ENCODE peak calls at places on chromosomes 6 and 20, in eight cellular contexts. P, G, T, B, N, W, M and S are unnamed samples.

GRCh38 chr6:10382728-10383127 is 32.1 kb downstream of the TFAP2A start:
- DNase-seq in P (no peak), G (no peak), T (no peak), B (no peak), N (no peak), W (no peak), M (no peak), S (no peak)

GRCh38 chr6:131945971-131946370 is 5.2 kb downstream of the CCN2 start:
- DNase-seq in P (peak; percentile 38), G (no peak), T (no peak), B (no peak), N (no peak), W (no peak), M (no peak), S (no peak)

GRCh38 chr6:41648921-41649320 is 10.7 kb downstream of the MDFI start:
- DNase-seq in P (no peak), G (no peak), T (no peak), B (no peak), N (peak; percentile 34), W (no peak), M (no peak), S (no peak)

GRCh38 chr20:32560989-32561830 is 23.9 kb downstream of the NOL4L start:
- DNase-seq in P (no peak), G (no peak), T (peak; percentile 68), B (no peak), N (no peak), W (no peak), M (no peak), S (peak; percentile 84)

GRCh38 chr20:3471397-3472021 is 691 bp downstream of the ATRN start:
- DNase-seq in P (no peak), G (no peak), T (peak; percentile 33), B (no peak), N (no peak), W (no peak), M (no peak), S (peak; percentile 48)

GRCh38 chr6:46312657-46313056 is 141.9 kb upstream of the ENPP5 start:
- DNase-seq in P (no peak), G (no peak), T (no peak), B (no peak), N (no peak), W (no peak), M (no peak), S (no peak)

GRCh38 chr6:1724616-1725015 is 114.9 kb downstream of the FOXC1 start:
- DNase-seq in P (no peak), G (peak; percentile 58), T (peak; percentile 27), B (peak; percentile 62), N (no peak), W (peak; percentile 42), M (peak; percentile 91), S (no peak)

GRCh38 chr6:4698901-4699659 is 77.1 kb upstream of the CDYL start:
- DNase-seq in P (peak; percentile 15), G (no peak), T (no peak), B (no peak), N (no peak), W (no peak), M (no peak), S (no peak)

GRCh38 chr20:50916257-50916656 is 15.0 kb downstream of the ADNP start:
- DNase-seq in P (no peak), G (peak; percentile 67), T (peak; percentile 52), B (peak; percentile 83), N (no peak), W (no peak), M (peak; percentile 66), S (no peak)

GRCh38 chr6:135329851-135330803 is 149.0 kb downstream of the MYB start:
- DNase-seq in P (no peak), G (no peak), T (no peak), B (no peak), N (no peak), W (no peak), M (no peak), S (no peak)

GRCh38 chr6:51655517-51655916 is 431.9 kb downstream of the PKHD1 start:
- DNase-seq in P (no peak), G (no peak), T (no peak), B (no peak), N (no peak), W (no peak), M (peak; percentile 88), S (no peak)

GRCh38 chr6:77403424-77403823 is 59.9 kb downstream of the HTR1B start:
- DNase-seq in P (no peak), G (no peak), T (no peak), B (peak; percentile 71), N (no peak), W (no peak), M (peak; percentile 44), S (no peak)

GRCh38 chr6:165858571-165858970 is 195.5 kb upstream of the PDE10A start:
- DNase-seq in P (no peak), G (no peak), T (peak; percentile 66), B (peak; percentile 75), N (no peak), W (no peak), M (no peak), S (peak; percentile 65)

GRCh38 chr6:161710698-161711097 is 436.8 kb upstream of the AGPAT4 start:
- DNase-seq in P (no peak), G (no peak), T (no peak), B (no peak), N (no peak), W (no peak), M (no peak), S (no peak)
- H3K4me3 ChIP-seq in P (no peak overlapping the region), G (no peak overlapping the region), T (no peak overlapping the region), B (no peak overlapping the region), N (no peak overlapping the region), W (no peak overlapping the region), M (no peak overlapping the region), S (no peak overlapping the region)

GRCh38 chr6:169072127-169073042 is 181.3 kb downstream of the THBS2 start:
- DNase-seq in P (no peak), G (no peak), T (no peak), B (no peak), N (no peak), W (no peak), M (no peak), S (no peak)

GRCh38 chr6:169071394-169071793 is 182.3 kb downstream of the THBS2 start:
- DNase-seq in P (no peak), G (no peak), T (no peak), B (no peak), N (no peak), W (no peak), M (no peak), S (no peak)

GRCh38 chr6:169069361-169069760 is 184.3 kb downstream of the THBS2 start:
- DNase-seq in P (no peak), G (no peak), T (no peak), B (no peak), N (no peak), W (no peak), M (no peak), S (no peak)

GRCh38 chr6:169073311-169073710 is 180.3 kb downstream of the THBS2 start:
- DNase-seq in P (peak; percentile 91), G (no peak), T (no peak), B (peak; percentile 58), N (no peak), W (no peak), M (no peak), S (no peak)

GRCh38 chr6:169070506-169071176 is 183.0 kb downstream of the THBS2 start:
- DNase-seq in P (peak; percentile 99), G (no peak), T (no peak), B (peak; percentile 22), N (no peak), W (peak; percentile 80), M (peak; percentile 98), S (no peak)
- H3K4me3 ChIP-seq in P (no peak overlapping the region), G (no peak overlapping the region), T (no peak overlapping the region), B (no peak overlapping the region), N (no peak overlapping the region), W (no peak overlapping the region), M (no peak overlapping the region), S (no peak overlapping the region)

DNA sequence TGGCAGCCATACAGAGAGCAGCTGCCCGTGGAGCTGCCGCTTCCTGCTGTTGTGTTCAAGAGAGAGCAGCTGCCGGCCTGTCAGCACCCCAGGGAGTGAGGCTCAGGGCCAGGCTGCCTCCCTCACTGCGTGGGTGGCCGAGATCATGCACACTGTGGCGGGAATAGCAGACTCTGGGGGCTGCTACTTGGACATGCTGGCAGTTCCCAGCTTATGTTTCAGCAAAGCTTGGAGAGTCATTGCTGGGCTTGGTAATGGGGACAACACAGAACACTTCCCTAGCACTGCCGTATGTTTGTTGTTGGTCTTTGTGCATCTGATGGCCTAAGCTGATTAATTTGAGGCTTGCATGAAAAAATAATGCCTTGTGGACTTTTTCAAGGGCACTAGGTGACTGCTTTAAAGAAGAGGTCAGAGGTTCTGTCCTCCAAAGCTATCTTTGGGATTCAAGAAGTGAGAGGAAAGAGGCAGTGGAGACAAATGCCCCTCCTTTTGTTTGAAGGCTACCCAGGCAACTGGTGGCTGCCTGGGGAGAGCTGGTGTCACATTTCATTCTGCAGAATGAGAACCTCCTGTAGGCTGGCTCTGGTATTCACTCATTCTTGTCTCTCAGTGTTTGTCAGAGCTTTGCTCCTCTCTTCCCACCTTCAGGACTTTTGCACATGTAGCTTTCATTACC is 18.8 kb downstream of the MRAP2 start:
- DNase-seq in P (peak; percentile 80), G (peak; percentile 34), T (peak; percentile 89), B (peak; percentile 94), N (no peak), W (no peak), M (peak; percentile 30), S (peak; percentile 87)
- H3K4me3 ChIP-seq in P (peak overlapping the region; percentile 19), G (no peak overlapping the region), T (peak overlapping the region; percentile 36), B (no peak overlapping the region), N (no peak overlapping the region), W (no peak overlapping the region), M (no peak overlapping the region), S (no peak overlapping the region)

DNA sequence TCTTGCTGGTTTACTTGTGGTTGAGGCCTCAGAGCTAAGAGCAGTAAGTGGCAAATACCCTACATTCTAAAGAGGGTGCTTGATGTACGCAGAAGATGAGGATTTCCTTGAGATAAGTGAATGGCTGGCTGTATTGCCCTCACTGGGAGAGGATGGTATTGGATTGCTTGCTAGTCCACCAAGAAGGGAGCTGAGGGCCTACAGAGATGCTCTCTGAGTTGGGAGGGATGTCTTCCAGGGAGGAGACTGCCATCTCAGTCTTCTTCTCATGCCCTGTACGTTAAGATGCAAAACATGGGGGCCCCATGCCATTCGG is 669.1 kb downstream of the UTRN start:
- DNase-seq in P (no peak), G (no peak), T (no peak), B (no peak), N (no peak), W (no peak), M (no peak), S (no peak)
- H3K4me3 ChIP-seq in P (no peak overlapping the region), G (no peak overlapping the region), T (no peak overlapping the region), B (no peak overlapping the region), N (no peak overlapping the region), W (no peak overlapping the region), M (no peak overlapping the region), S (no peak overlapping the region)